ENCODE peak calls at places on chromosome 1, in eight cellular contexts. H is NCI-H774; Y is Ammon's horn; B is H54; E is NB4; F is stimulated activated CD8-positive, alpha-beta memory T cell treated with anti-CD3 and anti-CD28 coated beads, Interleukin-15, amount 100 ng/mL, for 1 hour; Q is transverse colon; Z is GM03348. M is an unnamed sample.

GRCh38 chr1:223815865-223816264 is 29.9 kb downstream of the TP53BP2 start:
- DNase-seq in E (no peak), B (no peak), Z (peak), H (no peak), Q (no peak), F (no peak), Y (no peak), M (no peak)

GRCh38 chr1:5811419-5811818 is 180.8 kb downstream of the NPHP4 start:
- DNase-seq in E (no peak), H (no peak), Y (no peak), F (no peak), B (no peak), Q (no peak), Z (no peak), M (no peak)

GRCh38 chr1:153963850-153964331 is 554 bp upstream of the SLC39A1 start:
- DNase-seq in E (no peak), H (peak), F (no peak), B (no peak), Y (no peak), Q (peak), Z (peak), M (no peak)

GRCh38 chr1:208799186-208799585 is 555.0 kb upstream of the PLXNA2 start:
- DNase-seq in H (no peak), Z (no peak), E (no peak), B (no peak), F (no peak), Q (no peak), Y (no peak), M (no peak)

GRCh38 chr1:84583648-84584047 is 9.4 kb upstream of the CTBS start:
- DNase-seq in F (no peak), H (no peak), E (no peak), Y (no peak), Q (no peak), B (no peak), Z (no peak), M (no peak)

GRCh38 chr1:168079761-168080160 is 57.0 kb downstream of the GPR161 start:
- DNase-seq in F (no peak), B (no peak), Z (peak), Y (no peak), Q (no peak), H (no peak), E (no peak), M (peak)

GRCh38 chr1:58996341-58997059 is 212.7 kb upstream of the JUN start:
- DNase-seq in B (no peak), E (no peak), F (no peak), Y (no peak), Z (no peak), H (no peak), Q (no peak), M (no peak)

GRCh38 chr1:245688536-245689453 is 534.0 kb downstream of the KIF26B start:
- DNase-seq in F (no peak), E (no peak), Z (no peak), B (no peak), H (no peak), Q (no peak), Y (no peak), M (no peak)

GRCh38 chr1:221336141-221336540 is 405.7 kb downstream of the DUSP10 start:
- DNase-seq in B (peak), Y (no peak), Q (no peak), H (no peak), F (no peak), E (no peak), Z (peak), M (peak)

M was measured in AG08395.